ENCODE peak calls at places on chromosomes 16 and 17, in five cellular contexts. X is hepatocyte, S is SK-N-SH, P is colonic mucosa, H is upper lobe of right lung. E is an unnamed sample.

GRCh38 chr17:75102385-75102821 is 7.4 kb upstream of the ARMC7 start:
- DNase-seq in X (no peak), S (no peak), P (no peak), H (no peak), E (peak; percentile 37)

GRCh38 chr17:75853410-75853809 is 1.7 kb downstream of the WBP2 start:
- DNase-seq in X (no peak), S (no peak), P (no peak), H (no peak), E (no peak)

GRCh38 chr17:41723801-41724475 is 10.5 kb downstream of the HAP1 start:
- DNase-seq in X (no peak), S (no peak), P (no peak), H (no peak), E (no peak)

GRCh38 chr17:61335105-61335844 is 64.4 kb upstream of the TBX2 start:
- DNase-seq in X (peak; percentile 66), S (no peak), P (no peak), H (no peak), E (no peak)

GRCh38 chr17:4704991-4705390 is 1.1 kb upstream of the PELP1 start:
- DNase-seq in X (no peak), S (no peak), P (no peak), H (no peak), E (no peak)

GRCh38 chr16:47848481-47849109 is 307.2 kb downstream of the ABCC12 start:
- DNase-seq in X (no peak), S (no peak), P (no peak), H (no peak), E (peak; percentile 30)

GRCh38 chr16:75546293-75546692 is 9.8 kb downstream of the TMEM231 start:
- DNase-seq in X (no peak), S (no peak), P (no peak), H (peak; percentile 29), E (no peak)

GRCh38 chr17:63694974-63695773 is 4.8 kb downstream of the LIMD2 start:
- DNase-seq in X (no peak), S (no peak), P (no peak), H (no peak), E (no peak)

GRCh38 chr16:8572919-8573724 is 17.2 kb downstream of the TMEM114 start:
- DNase-seq in X (peak; percentile 42), S (peak; percentile 50), P (no peak), H (no peak), E (peak; percentile 92)

GRCh38 chr17:33686171-33686570 is 393.1 kb upstream of the ASIC2 start:
- DNase-seq in X (no peak), S (peak; percentile 32), P (peak; percentile 21), H (no peak), E (peak; percentile 50)

GRCh38 chr17:1604831-1605528 is 23.7 kb downstream of the SLC43A2 start:
- DNase-seq in X (peak; percentile 7), S (no peak), P (no peak), H (no peak), E (peak; percentile 49)

GRCh38 chr17:16304832-16305231 is 48.4 kb downstream of the CENPV start:
- DNase-seq in X (peak; percentile 55), S (peak; percentile 50), P (no peak), H (no peak), E (peak; percentile 72)

GRCh38 chr17:33125552-33125950 is 133.9 kb downstream of the SPACA3 start:
- DNase-seq in X (no peak), S (no peak), P (no peak), H (no peak), E (no peak)

GRCh38 chr16:56611281-56611833 is 3.0 kb downstream of the MT2A start:
- DNase-seq in X (no peak), S (no peak), P (peak; percentile 28), H (no peak), E (no peak)

GRCh38 chr17:17067277-17067676 is 25.0 kb downstream of the MPRIP start:
- DNase-seq in X (no peak), S (no peak), P (no peak), H (peak; percentile 11), E (no peak)

GRCh38 chr16:86515780-86516617 is 5.7 kb downstream of the FOXF1 start:
- DNase-seq in X (no peak), S (no peak), P (no peak), H (no peak), E (no peak)

GRCh38 chr17:65987988-65988387 is 203.9 kb downstream of the CEP112 start:
- DNase-seq in X (peak; percentile 35), S (no peak), P (peak; percentile 49), H (no peak), E (peak; percentile 86)

GRCh38 chr17:79739148-79740062 is 8.7 kb downstream of the ENPP7 start:
- DNase-seq in X (no peak), S (no peak), P (no peak), H (no peak), E (no peak)

GRCh38 chr17:78414178-78415162 is 36.0 kb downstream of the PGS1 start:
- DNase-seq in X (no peak), S (no peak), P (no peak), H (no peak), E (no peak)

GRCh38 chr16:82882249-82882648 is 255.5 kb downstream of the CDH13 start:
- DNase-seq in X (no peak), S (no peak), P (no peak), H (no peak), E (no peak)

GRCh38 chr17:33814852-33815251 is 440.2 kb upstream of the CCL2 start:
- DNase-seq in X (no peak), S (no peak), P (no peak), H (no peak), E (no peak)

GRCh38 chr16:4261557-4262172 is 11.2 kb downstream of the TFAP4 start:
- DNase-seq in X (peak; percentile 66), S (peak; percentile 78), P (peak; percentile 36), H (no peak), E (peak; percentile 86)

GRCh38 chr17:68835061-68835460 is 120.1 kb downstream of the ABCA8 start:
- DNase-seq in X (no peak), S (no peak), P (no peak), H (no peak), E (no peak)

GRCh38 chr16:88701541-88702363 is 4.5 kb downstream of the RNF166 start:
- DNase-seq in X (no peak), S (no peak), P (no peak), H (no peak), E (no peak)

GRCh38 chr17:12964840-12965239 is 53.0 kb downstream of the ELAC2 start:
- DNase-seq in X (no peak), S (no peak), P (no peak), H (no peak), E (no peak)

GRCh38 chr17:69314246-69315030 is 12.5 kb downstream of the ABCA5 start:
- DNase-seq in X (no peak), S (peak; percentile 14), P (no peak), H (no peak), E (peak; percentile 33)

GRCh38 chr16:2883027-2883846 is at the start of gene FLYWCH2:
- DNase-seq in X (peak; percentile 98), S (peak; percentile 95), P (peak; percentile 100), H (peak; percentile 99), E (peak; percentile 99)

GRCh38 chr17:1232786-1233185 is 37.5 kb upstream of the BHLHA9 start:
- DNase-seq in X (no peak), S (no peak), P (no peak), H (no peak), E (no peak)

GRCh38 chr16:16038950-16039349 is 89.5 kb downstream of the ABCC1 start:
- DNase-seq in X (no peak), S (no peak), P (no peak), H (no peak), E (no peak)

GRCh38 chr16:87580855-87581261 is 21.4 kb upstream of the JPH3 start:
- DNase-seq in X (no peak), S (peak; percentile 56), P (no peak), H (no peak), E (peak; percentile 36)

GRCh38 chr16:2178321-2179106 is 17.9 kb downstream of the CASKIN1 start:
- DNase-seq in X (no peak), S (peak; percentile 73), P (peak; percentile 45), H (no peak), E (peak; percentile 89)

GRCh38 chr17:73492802-73493139 is 151.5 kb downstream of the SDK2 start:
- DNase-seq in X (no peak), S (peak; percentile 93), P (no peak), H (no peak), E (peak; percentile 36)

DNA sequence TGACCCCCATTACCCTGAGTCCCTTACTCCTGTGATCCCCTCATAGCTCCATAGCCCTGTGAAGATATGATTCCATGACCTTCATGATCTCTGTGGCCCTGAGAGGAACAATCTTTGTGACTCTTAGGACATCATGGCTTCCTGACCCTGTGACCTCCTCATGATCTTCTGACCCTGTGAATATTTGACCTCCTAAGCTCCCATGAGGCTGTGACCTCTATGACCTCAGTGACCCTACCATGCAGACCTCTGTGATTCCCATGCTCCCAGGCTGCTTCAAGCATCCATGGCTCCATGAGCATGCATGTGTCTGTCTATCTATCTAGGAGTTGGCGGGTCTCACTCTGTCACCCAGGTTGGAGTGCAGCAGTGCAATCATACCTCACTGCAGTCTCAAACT is 12.1 kb downstream of the RIPOR1 start:
- DNase-seq in X (no peak), S (no peak), P (no peak), H (no peak), E (no peak)
- H3K4me1 ChIP-seq in X (peaks cover 13% of the 10 kb centered on the region), S (no peaks in the 10 kb centered on the region), P (peaks cover 5% of the 10 kb centered on the region), H (peaks cover 39% of the 10 kb centered on the region), E (no peaks in the 10 kb centered on the region)

DNA sequence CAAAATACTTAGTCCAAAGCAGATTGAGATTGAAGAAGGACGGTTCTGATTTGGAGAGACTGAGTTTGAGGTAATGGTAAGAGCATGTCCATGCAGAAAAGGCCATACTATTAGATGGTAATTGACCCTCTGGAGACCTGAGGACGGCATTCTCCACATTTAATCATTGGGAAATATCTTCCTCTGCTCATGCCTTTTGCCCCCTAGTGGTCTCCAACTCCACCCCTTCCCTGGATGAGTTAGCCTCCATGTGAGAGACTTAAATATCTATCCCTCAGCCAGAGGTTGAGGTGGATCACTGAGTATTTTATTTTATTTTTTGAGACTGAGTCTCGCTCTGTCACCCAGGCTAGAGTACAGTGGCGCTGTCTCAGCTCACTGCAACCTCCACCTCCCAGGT is 10.4 kb upstream of the OR3A1 start:
- DNase-seq in X (no peak), S (no peak), P (no peak), H (no peak), E (peak; percentile 58)
- H3K4me1 ChIP-seq in X (no peaks in the 10 kb centered on the region), S (no peaks in the 10 kb centered on the region), P (no peaks in the 10 kb centered on the region), H (no peaks in the 10 kb centered on the region), E (no peaks in the 10 kb centered on the region)

DNA sequence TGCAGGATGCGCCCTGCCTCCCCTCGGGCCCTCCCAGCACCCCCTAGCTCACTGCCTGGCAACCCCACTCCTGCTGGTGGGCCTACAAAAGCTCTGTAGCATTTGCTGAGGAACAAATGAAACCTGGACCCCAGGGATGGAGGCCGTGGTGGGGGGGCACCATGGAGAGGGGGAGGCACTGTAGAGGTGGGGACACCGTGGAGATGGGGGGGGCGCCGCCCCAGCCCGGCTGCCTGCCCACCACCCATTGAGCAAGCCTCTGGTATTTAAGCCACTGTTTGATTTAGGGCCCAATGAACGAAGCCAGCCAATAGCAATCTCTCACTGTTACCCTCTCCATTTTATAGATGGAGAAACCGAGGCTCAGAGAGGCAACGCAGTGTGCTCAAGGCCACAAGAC is 13.1 kb upstream of the SLC38A10 start:
- DNase-seq in X (no peak), S (no peak), P (no peak), H (no peak), E (no peak)
- H3K4me1 ChIP-seq in X (peaks cover 27% of the 10 kb centered on the region), S (no peaks in the 10 kb centered on the region), P (peaks cover 8% of the 10 kb centered on the region), H (peaks cover 11% of the 10 kb centered on the region), E (peaks cover 13% of the 10 kb centered on the region)

GRCh38 chr16:81712681-81713080 is 66.4 kb upstream of the PLCG2 start:
- DNase-seq in X (no peak), S (no peak), P (no peak), H (no peak), E (no peak)
- H3K4me1 ChIP-seq in X (peaks cover 13% of the 10 kb centered on the region), S (peaks cover 16% of the 10 kb centered on the region), P (peaks cover 10% of the 10 kb centered on the region), H (peaks cover 2% of the 10 kb centered on the region), E (peaks cover 47% of the 10 kb centered on the region)

E was measured in GM23338.